ENCODE peak calls at places on chromosomes 1 and 21, in ten cellular contexts. A is body of pancreas, V is GM23248, E is MM.1S, J is neuronal stem cell, R is lung, X is thyroid gland, B is adrenal gland, I is psoas muscle, L is thoracic aorta. P is an unnamed sample.

GRCh38 chr1:231991231-231991630 is 364.6 kb downstream of the DISC1 start:
- DNase-seq in E (no peak), B (no peak), I (no peak), J (peak; percentile 6), X (no peak), A (no peak), L (no peak), R (no peak), V (no peak), P (no peak)

GRCh38 chr1:15445390-15446122 is 7.3 kb downstream of the CTRC start:
- DNase-seq in A (peak; percentile 50), R (no peak), V (no peak), L (no peak), J (no peak), X (no peak), B (no peak), I (no peak), E (no peak), P (no peak)

GRCh38 chr21:42614811-42615342 is 38.5 kb upstream of the PDE9A start:
- DNase-seq in L (no peak), A (peak; percentile 58), X (peak; percentile 18), V (peak; percentile 29), I (no peak), E (no peak), B (peak; percentile 18), R (peak; percentile 62), J (no peak), P (no peak)

GRCh38 chr1:54475357-54476230 is 69.4 kb upstream of the SSBP3 start:
- DNase-seq in X (peak; percentile 53), E (no peak), V (no peak), I (peak; percentile 47), L (no peak), B (no peak), A (no peak), R (no peak), J (no peak), P (no peak)

GRCh38 chr1:175201061-175201508 is 8.5 kb upstream of the KIAA0040 start:
- DNase-seq in V (no peak), J (no peak), R (no peak), X (no peak), E (no peak), I (no peak), A (no peak), L (no peak), B (no peak), P (no peak)

GRCh38 chr1:225627304-225627947 is 25.5 kb downstream of the ENAH start:
- DNase-seq in L (no peak), R (no peak), A (no peak), V (no peak), X (peak; percentile 7), E (no peak), B (no peak), I (no peak), J (no peak), P (no peak)

GRCh38 chr1:22273686-22274681 is 131.1 kb upstream of the WNT4 start:
- DNase-seq in J (no peak), R (no peak), E (no peak), I (no peak), B (no peak), L (no peak), X (no peak), V (peak; percentile 34), A (no peak), P (no peak)

GRCh38 chr1:215475719-215476525 is 91.2 kb upstream of the KCTD3 start:
- DNase-seq in L (no peak), J (no peak), X (no peak), I (no peak), E (no peak), R (no peak), V (peak; percentile 85), B (peak; percentile 12), A (no peak), P (no peak)

GRCh38 chr1:50531601-50532000 is 108.4 kb upstream of the DMRTA2 start:
- DNase-seq in B (no peak), X (no peak), A (no peak), I (no peak), J (no peak), L (no peak), R (no peak), V (no peak), E (no peak), P (no peak)

GRCh38 chr1:1599030-1599916 is 662 bp downstream of the FNDC10 start:
- DNase-seq in E (no peak), I (peak; percentile 55), J (peak; percentile 44), V (peak; percentile 68), A (peak; percentile 16), X (peak; percentile 22), B (no peak), L (no peak), R (no peak), P (no peak)

GRCh38 chr1:216531308-216532239 is 108.3 kb upstream of the USH2A start:
- DNase-seq in A (no peak), V (peak; percentile 36), R (no peak), B (peak; percentile 41), L (no peak), I (no peak), E (peak; percentile 41), J (no peak), X (no peak), P (no peak)

GRCh38 chr1:216533786-216534185 is 110.5 kb upstream of the USH2A start:
- DNase-seq in B (no peak), L (no peak), J (no peak), I (no peak), E (no peak), R (no peak), V (no peak), A (no peak), X (no peak), P (no peak)

GRCh38 chr1:216532399-216532798 is 109.2 kb upstream of the USH2A start:
- DNase-seq in A (no peak), R (no peak), V (no peak), B (no peak), X (no peak), J (no peak), I (no peak), L (no peak), E (no peak), P (no peak)

GRCh38 chr1:216535751-216536150 is 112.5 kb upstream of the USH2A start:
- DNase-seq in L (no peak), I (no peak), X (no peak), R (no peak), J (no peak), A (no peak), B (no peak), V (no peak), E (no peak), P (no peak)

GRCh38 chr1:216535059-216535458 is 111.8 kb upstream of the USH2A start:
- DNase-seq in J (no peak), X (no peak), V (no peak), R (no peak), L (no peak), I (no peak), B (no peak), A (no peak), E (no peak), P (no peak)
- H3K27ac ChIP-seq in J (no peak overlapping the region), X (no peak overlapping the region), V (no peak overlapping the region), R (no peak overlapping the region), L (no peak overlapping the region), I (no peak overlapping the region), B (no peak overlapping the region), A (no peak overlapping the region), E (no peak overlapping the region), P (no peak overlapping the region)

DNA sequence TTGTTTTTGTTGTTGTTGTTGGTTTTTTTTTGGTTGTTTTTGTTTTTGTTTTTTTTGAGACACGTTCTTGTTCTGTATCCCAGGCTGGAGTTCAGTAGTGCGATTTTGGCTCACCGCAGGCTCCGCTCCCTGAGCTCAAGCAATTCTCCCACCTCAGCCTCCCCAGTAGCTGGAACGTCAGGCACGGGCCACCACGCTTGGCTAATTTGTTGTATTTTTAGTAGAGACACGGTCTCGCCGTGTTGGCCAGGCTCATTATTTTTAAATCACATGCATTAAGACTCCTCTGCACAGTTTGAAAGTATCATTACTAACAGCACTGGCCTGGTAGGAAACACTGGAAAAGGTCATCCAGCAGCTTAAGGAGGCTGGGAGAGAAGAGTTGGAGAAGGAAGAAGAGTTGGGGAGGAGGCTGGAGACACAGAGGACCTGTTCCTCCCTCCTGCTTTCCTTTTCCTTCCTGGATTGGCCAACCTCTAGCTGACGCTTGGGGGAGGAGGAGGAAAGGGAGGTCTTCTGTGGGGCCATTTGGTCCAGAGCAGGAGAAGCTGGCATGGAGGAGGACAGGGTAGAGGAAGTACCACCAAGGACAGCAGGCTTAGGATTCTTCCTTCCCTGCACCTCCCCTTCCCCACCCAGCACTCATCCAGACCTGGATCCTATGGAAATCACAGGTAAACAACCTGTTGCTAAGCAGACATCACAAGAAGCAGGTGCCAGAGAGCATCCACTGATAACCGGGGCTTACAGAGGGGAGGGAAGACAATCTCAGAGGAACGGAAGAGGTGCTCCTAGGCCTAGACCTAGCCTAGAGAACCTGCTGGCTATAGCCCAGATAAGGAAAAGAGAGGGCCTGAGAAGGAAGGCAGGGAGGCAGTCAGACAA is 71.9 kb upstream of the GOLT1A start:
- DNase-seq in V (no peak), A (no peak), I (no peak), X (no peak), E (no peak), L (no peak), B (no peak), J (no peak), R (no peak), P (no peak)
- H3K27ac ChIP-seq in V (no peak overlapping the region), A (peak overlapping the region; percentile 90), I (no peak overlapping the region), X (no peak overlapping the region), E (peak overlapping the region; percentile 79), L (no peak overlapping the region), B (peak overlapping the region; percentile 66), J (no peak overlapping the region), R (no peak overlapping the region), P (peak overlapping the region; percentile 67)

GRCh38 chr1:164265232-164265631 is 293.8 kb upstream of the PBX1 start:
- DNase-seq in E (no peak), B (no peak), R (no peak), L (no peak), J (no peak), X (no peak), A (no peak), I (no peak), V (no peak), P (no peak)
- H3K27ac ChIP-seq in E (no peak overlapping the region), B (no peak overlapping the region), R (no peak overlapping the region), L (no peak overlapping the region), J (no peak overlapping the region), X (no peak overlapping the region), A (no peak overlapping the region), I (no peak overlapping the region), V (no peak overlapping the region), P (no peak overlapping the region)

GRCh38 chr1:147651466-147651865 is 18.9 kb downstream of the ACP6 start:
- DNase-seq in B (no peak), E (no peak), I (no peak), A (no peak), X (peak; percentile 69), V (no peak), L (no peak), J (peak; percentile 31), R (no peak), P (no peak)

GRCh38 chr1:147643974-147644373 is 26.4 kb downstream of the ACP6 start:
- DNase-seq in J (no peak), I (no peak), E (no peak), B (no peak), A (no peak), V (no peak), X (no peak), R (no peak), L (no peak), P (no peak)

GRCh38 chr1:147648933-147649332 is 21.4 kb downstream of the ACP6 start:
- DNase-seq in L (no peak), I (no peak), A (no peak), X (no peak), B (no peak), R (no peak), J (no peak), E (no peak), V (no peak), P (no peak)

GRCh38 chr1:147647796-147648633 is 22.3 kb downstream of the ACP6 start:
- DNase-seq in A (no peak), R (no peak), B (no peak), J (no peak), E (no peak), V (no peak), I (no peak), X (no peak), L (no peak), P (no peak)
- H3K27ac ChIP-seq in A (no peak overlapping the region), R (peak overlapping the region; percentile 24), B (no peak overlapping the region), J (no peak overlapping the region), E (no peak overlapping the region), V (no peak overlapping the region), I (no peak overlapping the region), X (no peak overlapping the region), L (no peak overlapping the region), P (no peak overlapping the region)